ENCODE peak calls at places on chromosomes 12 and 14, in six cellular contexts. E is right atrium auricular region, N is NCI-H524, X is T1000, J is GM04504, G is adipocyte. Y is an unnamed sample.

GRCh38 chr12:76879710-76880025 is 849 bp upstream of the CSRP2 start:
- DNase-seq in E (no peak), N (no peak), X (no peak), J (no peak), G (no peak), Y (no peak)

GRCh38 chr14:93930296-93930988 is 3.3 kb downstream of the FAM181A start:
- DNase-seq in E (no peak), N (no peak), X (no peak), J (no peak), G (no peak), Y (no peak)

GRCh38 chr12:13147688-13148531 is 44.4 kb upstream of the GSG1 start:
- DNase-seq in E (no peak), N (no peak), X (no peak), J (no peak), G (no peak), Y (no peak)

GRCh38 chr12:113030875-113031525 is 25.5 kb upstream of the DTX1 start:
- DNase-seq in E (no peak), N (peak), X (no peak), J (peak), G (peak), Y (peak)

GRCh38 chr14:75258079-75258802 is 20.4 kb upstream of the FOS start:
- DNase-seq in E (peak), N (no peak), X (no peak), J (peak), G (peak), Y (no peak)

GRCh38 chr12:68609955-68610434 is 704 bp upstream of the RAP1B start:
- DNase-seq in E (no peak), N (no peak), X (no peak), J (no peak), G (no peak), Y (no peak)

GRCh38 chr12:11500222-11500860 is 105.0 kb upstream of the PRB2 start:
- DNase-seq in E (peak), N (no peak), X (peak), J (peak), G (peak), Y (peak)

GRCh38 chr12:56749364-56749763 is 2.8 kb downstream of the PRIM1 start:
- DNase-seq in E (no peak), N (no peak), X (no peak), J (no peak), G (no peak), Y (no peak)

GRCh38 chr12:111570090-111570961 is 28.8 kb downstream of the ATXN2 start:
- DNase-seq in E (no peak), N (no peak), X (no peak), J (peak), G (peak), Y (no peak)

GRCh38 chr14:53850714-53851296 is 105.8 kb downstream of the BMP4 start:
- DNase-seq in E (no peak), N (no peak), X (no peak), J (no peak), G (peak), Y (peak)

GRCh38 chr12:52944683-52945388 is 4.1 kb upstream of the KRT18 start:
- DNase-seq in E (no peak), N (no peak), X (no peak), J (no peak), G (no peak), Y (no peak)

GRCh38 chr14:67253076-67253635 is 11.9 kb downstream of the PALS1 start:
- DNase-seq in E (no peak), N (no peak), X (no peak), J (no peak), G (no peak), Y (no peak)

GRCh38 chr12:96752211-96752610 is 154.8 kb upstream of the NEDD1 start:
- DNase-seq in E (no peak), N (no peak), X (no peak), J (no peak), G (no peak), Y (no peak)

GRCh38 chr14:94780536-94781404 is 10.9 kb upstream of the GSC start:
- DNase-seq in E (no peak), N (no peak), X (no peak), J (no peak), G (no peak), Y (no peak)